ENCODE peak calls at places on chromosomes 2 and 18, in four cellular contexts. One of them, this sample, is unnamed.

GRCh38 chr2:40243581-40243980 is 208.3 kb downstream of the SLC8A1 start:
- DNase-seq in H9: no peak
- DNase-seq in mesenchymal stem cell: peak
- DNase-seq in neuronal stem cell: no peak
- DNase-seq in this sample: no peak

GRCh38 chr2:70431948-70432347 is 121.7 kb downstream of the TGFA start:
- DNase-seq in H9: no peak
- DNase-seq in mesenchymal stem cell: no peak
- DNase-seq in neuronal stem cell: no peak
- DNase-seq in this sample: no peak

GRCh38 chr2:106025796-106026195 is 168.3 kb downstream of the UXS1 start:
- DNase-seq in H9: no peak
- DNase-seq in mesenchymal stem cell: no peak
- DNase-seq in neuronal stem cell: no peak
- DNase-seq in this sample: no peak

GRCh38 chr2:110978871-110979833 is 141.6 kb upstream of the BCL2L11 start:
- DNase-seq in H9: no peak
- DNase-seq in mesenchymal stem cell: peak
- DNase-seq in neuronal stem cell: no peak
- DNase-seq in this sample: no peak

GRCh38 chr2:224952942-224953657 is 89.2 kb downstream of the DOCK10 start:
- DNase-seq in H9: no peak
- DNase-seq in mesenchymal stem cell: no peak
- DNase-seq in neuronal stem cell: no peak
- DNase-seq in this sample: no peak

GRCh38 chr2:1892529-1893250 is 148.4 kb upstream of the PXDN start:
- DNase-seq in H9: no peak
- DNase-seq in mesenchymal stem cell: no peak
- DNase-seq in neuronal stem cell: no peak
- DNase-seq in this sample: no peak

GRCh38 chr2:181124499-181124898 is 144.1 kb downstream of the UBE2E3 start:
- DNase-seq in H9: no peak
- DNase-seq in mesenchymal stem cell: peak
- DNase-seq in neuronal stem cell: no peak
- DNase-seq in this sample: no peak

GRCh38 chr2:106885326-106885725 is 641 bp downstream of the ST6GAL2 start:
- DNase-seq in H9: no peak
- DNase-seq in mesenchymal stem cell: no peak
- DNase-seq in neuronal stem cell: peak
- DNase-seq in this sample: no peak

GRCh38 chr2:65350714-65351113 is 81.7 kb downstream of the SPRED2 start:
- DNase-seq in H9: peak
- DNase-seq in mesenchymal stem cell: peak
- DNase-seq in neuronal stem cell: no peak
- DNase-seq in this sample: no peak

GRCh38 chr2:240948905-240949790 is 43.0 kb downstream of the CROCC2 start:
- DNase-seq in H9: peak
- DNase-seq in mesenchymal stem cell: no peak
- DNase-seq in neuronal stem cell: no peak
- DNase-seq in this sample: peak

GRCh38 chr2:204177977-204178522 is 241.5 kb downstream of the ICOS start:
- DNase-seq in H9: peak
- DNase-seq in mesenchymal stem cell: peak
- DNase-seq in neuronal stem cell: peak
- DNase-seq in this sample: peak

GRCh38 chr2:43144265-43144664 is 82.1 kb downstream of the ZFP36L2 start:
- DNase-seq in H9: no peak
- DNase-seq in mesenchymal stem cell: peak
- DNase-seq in neuronal stem cell: no peak
- DNase-seq in this sample: no peak

GRCh38 chr2:108570416-108570815 is 36.1 kb downstream of the LIMS1 start:
- DNase-seq in H9: no peak
- DNase-seq in mesenchymal stem cell: peak
- DNase-seq in neuronal stem cell: no peak
- DNase-seq in this sample: no peak

GRCh38 chr2:242085941-242086621 is 216.6 kb downstream of the RTP5 start:
- DNase-seq in H9: no peak
- DNase-seq in mesenchymal stem cell: peak
- DNase-seq in neuronal stem cell: no peak
- DNase-seq in this sample: no peak

GRCh38 chr2:153739394-153739793 is 132.3 kb upstream of the GALNT13 start:
- DNase-seq in H9: no peak
- DNase-seq in mesenchymal stem cell: no peak
- DNase-seq in neuronal stem cell: no peak
- DNase-seq in this sample: no peak

GRCh38 chr2:239548491-239548890 is 147.7 kb upstream of the HDAC4 start:
- DNase-seq in H9: no peak
- DNase-seq in mesenchymal stem cell: no peak
- DNase-seq in neuronal stem cell: no peak
- DNase-seq in this sample: no peak

GRCh38 chr2:200863655-200864205 is 728 bp downstream of the CLK1 start:
- DNase-seq in H9: no peak
- DNase-seq in mesenchymal stem cell: no peak
- DNase-seq in neuronal stem cell: no peak
- DNase-seq in this sample: no peak

GRCh38 chr2:64143154-64144056 is 815 bp downstream of the PELI1 start:
- DNase-seq in H9: peak
- DNase-seq in mesenchymal stem cell: peak
- DNase-seq in neuronal stem cell: peak
- DNase-seq in this sample: peak

GRCh38 chr18:26440644-26441043 is 107.7 kb downstream of the KCTD1 start:
- DNase-seq in H9: no peak
- DNase-seq in mesenchymal stem cell: no peak
- DNase-seq in neuronal stem cell: no peak
- DNase-seq in this sample: no peak

GRCh38 chr2:238720232-238720672 is 127.6 kb upstream of the TWIST2 start:
- DNase-seq in H9: peak
- DNase-seq in mesenchymal stem cell: no peak
- DNase-seq in neuronal stem cell: peak
- DNase-seq in this sample: peak

GRCh38 chr18:21134895-21135294 is 23.3 kb upstream of the ROCK1 start:
- DNase-seq in H9: no peak
- DNase-seq in mesenchymal stem cell: no peak
- DNase-seq in neuronal stem cell: no peak
- DNase-seq in this sample: no peak

GRCh38 chr2:55842009-55842408 is 81.6 kb downstream of the EFEMP1 start:
- DNase-seq in H9: no peak
- DNase-seq in mesenchymal stem cell: peak
- DNase-seq in neuronal stem cell: no peak
- DNase-seq in this sample: no peak

GRCh38 chr2:64018715-64019082 is 529 bp downstream of the VPS54 start:
- DNase-seq in H9: no peak
- DNase-seq in mesenchymal stem cell: peak
- DNase-seq in neuronal stem cell: peak
- DNase-seq in this sample: peak

GRCh38 chr2:11371099-11371937 is 26.9 kb upstream of the ROCK2 start:
- DNase-seq in H9: no peak
- DNase-seq in mesenchymal stem cell: no peak
- DNase-seq in neuronal stem cell: no peak
- DNase-seq in this sample: no peak

GRCh38 chr2:25369876-25370275 is 28.2 kb upstream of the DNMT3A start:
- DNase-seq in H9: no peak
- DNase-seq in mesenchymal stem cell: no peak
- DNase-seq in neuronal stem cell: no peak
- DNase-seq in this sample: no peak

GRCh38 chr2:136020831-136021230 is 35.4 kb upstream of the DARS1 start:
- DNase-seq in H9: no peak
- DNase-seq in mesenchymal stem cell: no peak
- DNase-seq in neuronal stem cell: peak
- DNase-seq in this sample: no peak

DNA sequence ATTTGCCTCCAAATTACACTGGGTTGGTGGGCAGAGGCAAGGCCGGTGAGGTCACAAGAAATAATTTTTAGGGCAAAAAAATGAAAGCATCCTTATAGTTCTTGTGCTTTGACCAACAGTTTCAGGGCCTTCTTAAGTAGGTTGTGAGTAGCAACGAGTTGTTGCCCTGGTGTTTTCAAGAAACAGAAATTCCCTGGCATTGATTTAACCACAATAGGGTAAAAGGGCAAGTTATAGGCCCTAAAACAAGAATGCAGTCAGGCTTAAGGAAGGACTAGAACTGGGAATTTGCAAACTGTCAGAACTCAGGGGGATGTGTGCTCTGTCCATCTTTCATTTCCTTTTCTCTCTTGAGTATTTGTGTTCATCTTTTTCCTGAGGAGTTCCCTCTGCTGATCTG is 46.1 kb upstream of the STPG4 start:
- DNase-seq in H9: no peak
- DNase-seq in mesenchymal stem cell: peak
- DNase-seq in neuronal stem cell: no peak
- DNase-seq in this sample: no peak
- H2BK12ac ChIP-seq in H9: no peak
- H2BK12ac ChIP-seq in mesenchymal stem cell: peak
- H2BK12ac ChIP-seq in neuronal stem cell: no peak
- H2BK12ac ChIP-seq in this sample: no peak

GRCh38 chr2:88537640-88538039 is 85.1 kb upstream of the FOXI3 start:
- DNase-seq in H9: peak
- DNase-seq in mesenchymal stem cell: no peak
- DNase-seq in neuronal stem cell: no peak
- DNase-seq in this sample: peak

GRCh38 chr2:88543541-88544057 is 83.7 kb downstream of the EIF2AK3 start:
- DNase-seq in H9: no peak
- DNase-seq in mesenchymal stem cell: no peak
- DNase-seq in neuronal stem cell: no peak
- DNase-seq in this sample: no peak

GRCh38 chr2:88542668-88543067 is 84.6 kb downstream of the EIF2AK3 start:
- DNase-seq in H9: no peak
- DNase-seq in mesenchymal stem cell: no peak
- DNase-seq in neuronal stem cell: no peak
- DNase-seq in this sample: no peak

GRCh38 chr2:88540346-88540745 is 86.9 kb downstream of the EIF2AK3 start:
- DNase-seq in H9: no peak
- DNase-seq in mesenchymal stem cell: peak
- DNase-seq in neuronal stem cell: no peak
- DNase-seq in this sample: no peak

DNA sequence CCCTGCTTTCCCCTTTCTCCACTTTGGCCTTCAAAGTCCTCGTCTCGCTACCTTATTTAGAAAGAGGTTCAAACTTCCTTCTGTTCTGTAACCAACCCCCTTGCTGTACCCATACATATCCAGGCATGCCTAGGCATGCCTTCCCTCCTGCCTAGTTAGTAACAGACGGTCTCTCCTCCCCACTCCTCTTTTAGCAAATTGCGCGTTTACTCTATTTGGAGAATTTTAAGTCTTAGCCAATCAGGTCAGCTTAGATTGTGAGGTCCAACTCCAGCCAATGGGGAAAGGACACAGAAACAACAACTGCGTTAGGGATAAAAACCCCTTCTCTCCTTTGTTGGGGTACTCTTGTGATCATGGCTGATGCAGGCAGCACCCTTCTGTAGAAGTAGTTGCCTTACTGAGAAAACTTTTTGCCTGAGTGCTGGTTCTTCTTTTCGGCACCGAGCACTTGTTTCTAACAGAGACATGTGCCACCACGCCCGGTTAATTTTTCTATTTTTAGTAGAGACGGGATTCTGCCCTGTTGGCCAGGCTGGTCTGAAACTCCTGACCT is 85.9 kb upstream of the FOXI3 start:
- DNase-seq in H9: peak
- DNase-seq in mesenchymal stem cell: no peak
- DNase-seq in neuronal stem cell: no peak
- DNase-seq in this sample: no peak
- H2BK12ac ChIP-seq in H9: no peak
- H2BK12ac ChIP-seq in mesenchymal stem cell: no peak
- H2BK12ac ChIP-seq in neuronal stem cell: no peak
- H2BK12ac ChIP-seq in this sample: peak

GRCh38 chr2:132438650-132439030 is 22.0 kb downstream of the GPR39 start:
- DNase-seq in H9: no peak
- DNase-seq in mesenchymal stem cell: peak
- DNase-seq in neuronal stem cell: no peak
- DNase-seq in this sample: no peak

GRCh38 chr2:132439703-132440398 is 23.2 kb downstream of the GPR39 start:
- DNase-seq in H9: no peak
- DNase-seq in mesenchymal stem cell: peak
- DNase-seq in neuronal stem cell: no peak
- DNase-seq in this sample: no peak

GRCh38 chr2:132443106-132443505 is 26.5 kb downstream of the GPR39 start:
- DNase-seq in H9: no peak
- DNase-seq in mesenchymal stem cell: no peak
- DNase-seq in neuronal stem cell: no peak
- DNase-seq in this sample: no peak

GRCh38 chr2:132441051-132441450 is 24.4 kb downstream of the GPR39 start:
- DNase-seq in H9: no peak
- DNase-seq in mesenchymal stem cell: peak
- DNase-seq in neuronal stem cell: no peak
- DNase-seq in this sample: no peak

DNA sequence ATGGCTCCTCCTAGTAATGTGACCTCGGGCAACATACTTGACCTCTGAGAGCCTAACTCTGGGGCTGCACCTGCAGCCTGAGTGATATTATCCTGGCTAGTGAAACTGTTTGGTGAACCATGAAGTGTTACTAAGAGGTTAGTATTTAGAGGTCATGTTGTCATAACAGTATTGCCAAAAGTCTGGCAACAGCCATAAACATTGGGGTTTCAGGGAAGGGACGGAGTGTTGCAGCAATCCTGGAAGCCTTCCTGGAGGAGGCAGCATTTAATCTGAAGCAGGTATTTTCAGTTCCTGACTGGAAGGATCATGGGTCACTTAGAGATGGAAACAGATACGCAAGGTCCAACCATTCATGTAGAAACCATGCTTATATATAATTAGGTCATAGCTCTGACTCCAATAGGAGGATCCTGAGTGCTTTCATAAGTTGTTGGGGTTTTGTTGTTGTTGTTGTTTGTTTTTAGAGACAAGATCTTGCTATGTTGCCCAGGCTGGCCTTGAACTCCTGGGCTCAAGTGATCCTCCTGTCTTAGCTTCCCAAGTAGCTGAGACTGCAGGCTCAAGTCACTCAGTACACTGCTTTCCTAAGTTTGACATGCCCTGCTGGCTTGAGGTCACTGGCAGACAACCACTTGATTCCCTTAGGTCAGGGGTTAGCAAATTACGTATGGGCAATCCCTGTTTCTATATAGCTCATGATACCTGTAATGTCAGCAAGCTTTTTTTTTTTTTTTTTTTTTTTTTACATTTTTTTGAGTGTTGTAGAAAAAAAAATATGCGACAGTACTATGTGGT is 21.4 kb downstream of the GPR39 start:
- DNase-seq in H9: no peak
- DNase-seq in mesenchymal stem cell: no peak
- DNase-seq in neuronal stem cell: no peak
- DNase-seq in this sample: no peak
- H2BK12ac ChIP-seq in H9: no peak
- H2BK12ac ChIP-seq in mesenchymal stem cell: peak
- H2BK12ac ChIP-seq in neuronal stem cell: no peak
- H2BK12ac ChIP-seq in this sample: no peak

GRCh38 chr2:215839816-215840215 is 173.5 kb downstream of the MREG start:
- DNase-seq in H9: peak
- DNase-seq in mesenchymal stem cell: no peak
- DNase-seq in neuronal stem cell: no peak
- DNase-seq in this sample: no peak

GRCh38 chr2:215843579-215843978 is 169.8 kb downstream of the MREG start:
- DNase-seq in H9: no peak
- DNase-seq in mesenchymal stem cell: peak
- DNase-seq in neuronal stem cell: no peak
- DNase-seq in this sample: no peak

GRCh38 chr2:215839309-215839708 is 174.0 kb downstream of the MREG start:
- DNase-seq in H9: no peak
- DNase-seq in mesenchymal stem cell: no peak
- DNase-seq in neuronal stem cell: no peak
- DNase-seq in this sample: no peak

GRCh38 chr2:215836881-215837280 is 176.5 kb downstream of the MREG start:
- DNase-seq in H9: no peak
- DNase-seq in mesenchymal stem cell: no peak
- DNase-seq in neuronal stem cell: no peak
- DNase-seq in this sample: no peak

GRCh38 chr2:215841175-215841816 is 172.1 kb downstream of the MREG start:
- DNase-seq in H9: no peak
- DNase-seq in mesenchymal stem cell: no peak
- DNase-seq in neuronal stem cell: no peak
- DNase-seq in this sample: no peak
- H2BK12ac ChIP-seq in H9: no peak
- H2BK12ac ChIP-seq in mesenchymal stem cell: peak
- H2BK12ac ChIP-seq in neuronal stem cell: no peak
- H2BK12ac ChIP-seq in this sample: no peak